ENCODE peak calls at places on chromosomes 12 and 14, in eight cellular contexts. N, I, V, J, O, M, Q and F are unnamed samples.

GRCh38 chr12:109393437-109394345 is 46.0 kb downstream of the MYO1H start:
- DNase-seq in M (peak), I (peak), J (no peak), Q (no peak), V (no peak), N (no peak), O (peak), F (peak)

GRCh38 chr12:14564336-14564959 is 3.2 kb downstream of the PLBD1 start:
- DNase-seq in Q (no peak), V (no peak), N (no peak), M (no peak), J (no peak), O (no peak), I (no peak), F (no peak)

GRCh38 chr14:102540310-102541028 is 30.9 kb upstream of the ANKRD9 start:
- DNase-seq in V (no peak), I (peak), O (no peak), N (no peak), M (peak), Q (no peak), J (no peak), F (peak)

GRCh38 chr12:110896559-110896958 is 23.8 kb downstream of the MYL2 start:
- DNase-seq in M (no peak), J (no peak), Q (no peak), V (no peak), N (no peak), I (no peak), O (no peak), F (no peak)

GRCh38 chr14:77302926-77303325 is 17.8 kb downstream of the POMT2 start:
- DNase-seq in J (no peak), I (no peak), M (no peak), N (no peak), O (peak), V (no peak), Q (no peak), F (peak)

GRCh38 chr14:84988391-84988790 is 541.6 kb upstream of the FLRT2 start:
- DNase-seq in I (peak), Q (no peak), V (no peak), M (no peak), J (no peak), N (no peak), O (no peak), F (no peak)

GRCh38 chr14:50018236-50019210 is 97.8 kb downstream of the VCPKMT start:
- DNase-seq in M (no peak), Q (peak), V (no peak), I (no peak), N (no peak), O (no peak), J (no peak), F (no peak)

GRCh38 chr12:68375701-68376469 is 43.7 kb upstream of the MDM1 start:
- DNase-seq in V (no peak), O (no peak), Q (no peak), N (no peak), M (no peak), J (no peak), I (no peak), F (no peak)

GRCh38 chr12:3658327-3659163 is 94.4 kb downstream of the CRACR2A start:
- DNase-seq in N (no peak), J (peak), V (no peak), M (no peak), O (peak), I (peak), Q (no peak), F (peak)

GRCh38 chr14:70909788-70910614 is 2.7 kb downstream of the PCNX1 start:
- DNase-seq in V (no peak), J (no peak), O (peak), N (no peak), Q (no peak), I (peak), M (no peak), F (no peak)

GRCh38 chr12:40376533-40377267 is 151.9 kb downstream of the LRRK2 start:
- DNase-seq in J (no peak), I (no peak), O (peak), Q (no peak), N (no peak), M (no peak), V (no peak), F (no peak)

GRCh38 chr14:102806447-102806846 is 29.2 kb downstream of the TRAF3 start:
- DNase-seq in I (no peak), O (no peak), M (no peak), V (no peak), Q (no peak), N (no peak), J (no peak), F (no peak)

GRCh38 chr14:92501891-92502351 is 11.7 kb upstream of the RIN3 start:
- DNase-seq in J (no peak), I (no peak), M (no peak), O (no peak), N (no peak), V (no peak), Q (no peak), F (peak)

GRCh38 chr14:61678966-61679365 is 16.3 kb upstream of the HIF1A start:
- DNase-seq in O (no peak), N (no peak), Q (no peak), I (no peak), V (no peak), J (no peak), M (no peak), F (no peak)

GRCh38 chr14:95460647-95461478 is 55.6 kb downstream of the SYNE3 start:
- DNase-seq in Q (no peak), M (peak), V (no peak), J (no peak), O (no peak), N (no peak), I (peak), F (peak)

GRCh38 chr14:82447586-82447985 is 913.9 kb upstream of the SEL1L start:
- DNase-seq in O (no peak), V (no peak), M (no peak), N (no peak), J (no peak), Q (no peak), I (peak), F (no peak)

GRCh38 chr14:83164016-83164415 is 1630.4 kb upstream of the SEL1L start:
- DNase-seq in O (no peak), I (no peak), J (no peak), M (peak), N (no peak), Q (no peak), V (no peak), F (peak)

GRCh38 chr14:54564071-54564798 is 2.7 kb upstream of the SAMD4A start:
- DNase-seq in O (peak), J (no peak), V (no peak), M (no peak), I (peak), Q (no peak), N (no peak), F (peak)

GRCh38 chr14:24137529-24138395 is 1.8 kb downstream of the PSME1 start:
- DNase-seq in I (no peak), V (no peak), J (no peak), N (no peak), M (no peak), Q (no peak), O (no peak), F (no peak)

GRCh38 chr12:3201741-3202500 is 124.7 kb downstream of the TSPAN9 start:
- DNase-seq in I (no peak), J (no peak), V (no peak), Q (peak), N (no peak), O (no peak), M (no peak), F (no peak)

GRCh38 chr14:73467377-73467776 is 9.0 kb upstream of the NUMB start:
- DNase-seq in J (no peak), N (peak), I (no peak), M (no peak), O (no peak), Q (peak), V (no peak), F (peak)

GRCh38 chr14:58245562-58245961 is 919 bp downstream of the PSMA3 start:
- DNase-seq in N (no peak), V (no peak), Q (no peak), O (no peak), J (no peak), M (no peak), I (no peak), F (no peak)

GRCh38 chr12:122958198-122958888 is 7.9 kb downstream of the ABCB9 start:
- DNase-seq in I (no peak), Q (no peak), O (no peak), N (no peak), J (no peak), V (no peak), M (no peak), F (peak)

GRCh38 chr14:26993541-26993940 is 395.7 kb upstream of the NOVA1 start:
- DNase-seq in Q (no peak), M (no peak), V (no peak), J (no peak), O (no peak), N (no peak), I (no peak), F (no peak)

GRCh38 chr14:61765225-61765943 is 3.2 kb downstream of the SNAPC1 start:
- DNase-seq in V (no peak), N (no peak), M (no peak), I (peak), O (no peak), Q (no peak), J (no peak), F (no peak)

GRCh38 chr12:75446857-75447256 is 33.7 kb upstream of the GLIPR1 start:
- DNase-seq in V (no peak), M (peak), Q (no peak), I (no peak), J (no peak), O (no peak), N (no peak), F (peak)

GRCh38 chr12:57242329-57242690 is 8.7 kb downstream of the STAC3 start:
- DNase-seq in O (no peak), N (peak), V (no peak), I (no peak), J (peak), Q (peak), M (no peak), F (no peak)

GRCh38 chr12:57241556-57242310 is 9.3 kb downstream of the STAC3 start:
- DNase-seq in I (no peak), O (no peak), Q (no peak), V (no peak), M (no peak), J (no peak), N (peak), F (no peak)

GRCh38 chr12:57240069-57240921 is 10.7 kb downstream of the STAC3 start:
- DNase-seq in M (no peak), J (no peak), Q (no peak), N (peak), I (peak), V (no peak), O (peak), F (peak)

GRCh38 chr12:57239587-57240068 is 10.1 kb downstream of the SHMT2 start:
- DNase-seq in O (no peak), N (no peak), J (no peak), I (no peak), V (no peak), Q (no peak), M (no peak), F (no peak)

DNA sequence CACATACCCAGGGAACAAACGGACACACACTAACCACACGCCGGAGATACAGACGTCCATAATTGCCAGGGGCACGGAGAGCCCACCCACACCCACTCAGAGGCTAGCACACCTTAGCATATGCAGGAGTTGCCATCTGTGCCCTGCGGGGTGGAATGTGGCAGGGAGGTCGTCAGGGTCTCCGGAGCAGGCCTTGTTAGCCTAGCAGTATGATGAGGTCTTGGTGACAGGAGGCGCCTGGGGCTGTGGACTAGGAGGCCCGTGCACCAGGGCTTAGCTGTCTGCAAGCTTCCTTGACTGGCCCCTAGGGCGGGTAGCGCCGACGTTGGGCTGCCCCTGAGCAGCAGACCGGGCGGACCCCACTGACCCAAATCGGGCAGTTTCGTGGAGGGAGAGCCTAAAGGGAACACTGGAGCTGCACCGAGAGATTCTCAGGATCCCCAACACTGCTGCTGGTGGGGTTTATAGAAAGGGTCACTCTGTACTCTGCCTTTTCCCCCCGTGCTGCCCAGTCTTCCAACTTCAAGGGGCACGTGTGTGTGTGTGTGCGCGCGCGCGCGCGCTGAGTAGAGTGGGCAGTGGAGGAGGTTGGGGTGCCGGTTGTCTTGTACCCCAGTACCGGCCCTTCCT is 9.9 kb downstream of the STAC3 start:
- DNase-seq in Q (no peak), N (peak), J (no peak), V (no peak), M (no peak), O (no peak), I (no peak), F (no peak)
- H3K4me3 ChIP-seq in Q (peak), N (no peak), J (peak), V (no peak), M (peak), O (no peak), I (peak), F (peak)

GRCh38 chr12:80411787-80412186 is 32.2 kb upstream of the PTPRQ start:
- DNase-seq in O (peak), I (no peak), J (no peak), N (no peak), M (no peak), Q (no peak), V (no peak), F (no peak)

GRCh38 chr12:80412343-80412953 is 31.6 kb upstream of the PTPRQ start:
- DNase-seq in V (no peak), N (no peak), O (peak), J (no peak), M (peak), Q (no peak), I (peak), F (peak)

DNA sequence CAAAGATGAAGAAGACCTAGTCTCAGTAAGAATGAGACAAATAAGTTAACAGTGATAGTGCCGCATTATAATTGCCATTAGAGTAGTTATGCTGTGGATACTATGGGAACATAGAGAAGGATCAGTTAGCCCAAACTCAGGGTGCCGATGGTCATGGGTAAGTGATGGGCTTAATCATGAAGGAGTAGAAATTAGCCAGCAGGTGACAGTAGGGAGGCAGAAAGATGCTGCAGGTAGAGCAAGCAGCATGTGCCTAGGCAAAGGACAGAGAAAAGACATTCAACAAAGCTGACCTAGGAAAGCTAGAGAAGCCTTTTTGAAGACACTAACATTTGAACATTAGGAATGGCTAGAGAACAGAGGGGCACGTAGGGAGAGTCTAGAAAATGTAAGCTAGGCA is 30.6 kb upstream of the PTPRQ start:
- DNase-seq in J (no peak), V (no peak), O (no peak), Q (no peak), N (no peak), I (no peak), M (no peak), F (no peak)
- TF ChIP-seq CTCF in J (no peak), V (no peak), O (no peak), Q (no peak), N (no peak), I (no peak), M (no peak), F (no peak)

DNA sequence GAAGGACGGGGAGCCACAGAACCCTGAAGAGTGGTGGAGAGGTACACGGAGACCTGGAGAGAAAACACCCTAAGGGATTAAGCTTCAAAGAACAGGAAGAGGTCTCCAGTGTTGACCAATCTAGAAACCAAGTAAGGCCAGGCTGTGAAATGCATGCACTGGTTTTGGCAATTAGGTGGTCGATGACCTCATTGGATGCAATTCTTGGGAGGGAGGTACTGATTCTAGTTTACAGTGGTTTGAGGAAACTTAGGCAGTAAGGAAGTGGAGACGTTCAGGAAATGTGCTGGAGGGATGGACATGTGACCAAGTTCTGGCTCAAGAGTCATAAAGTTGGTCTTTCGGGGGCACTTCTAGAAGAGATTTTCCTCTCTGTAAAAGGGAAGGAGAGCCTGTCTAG is 91.3 kb upstream of the CEP83 start:
- DNase-seq in O (peak), J (no peak), N (no peak), I (no peak), Q (no peak), M (no peak), V (no peak), F (peak)
- H3K4me3 ChIP-seq in O (no peak), J (no peak), N (no peak), I (no peak), Q (no peak), M (no peak), V (no peak), F (no peak)

GRCh38 chr14:90193925-90194324 is 62.4 kb upstream of the PSMC1 start:
- DNase-seq in O (peak), M (no peak), I (peak), N (no peak), Q (no peak), V (no peak), J (no peak), F (peak)
- TF ChIP-seq CTCF in O (peak), M (peak), I (peak), N (peak), Q (no peak), V (no peak), J (peak), F (peak)

DNA sequence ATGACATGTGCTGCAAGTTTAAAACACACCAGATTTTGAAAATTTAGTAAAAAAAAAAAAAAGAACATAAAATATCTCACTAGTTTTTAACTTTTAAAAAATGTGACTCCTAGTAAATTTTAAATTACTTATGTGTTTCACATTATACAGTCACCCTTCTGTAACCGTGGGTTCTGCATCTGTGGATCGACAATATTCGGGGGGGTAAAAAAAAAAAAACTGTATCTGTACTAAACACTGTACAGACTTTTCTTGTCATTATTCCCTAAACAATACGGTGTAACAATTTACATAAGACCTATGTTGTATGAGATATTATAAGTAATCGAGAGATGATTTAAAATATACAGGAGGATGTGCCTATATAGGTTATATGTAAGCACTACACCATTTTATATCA is 3.2 kb downstream of the DDX24 start:
- DNase-seq in Q (no peak), O (no peak), J (no peak), N (no peak), M (no peak), I (no peak), V (no peak), F (no peak)
- H3K4me3 ChIP-seq in Q (peak), O (no peak), J (peak), N (no peak), M (no peak), I (no peak), V (no peak), F (no peak)

GRCh38 chr12:120453977-120454376 is 7.7 kb downstream of the GATC start:
- DNase-seq in M (no peak), O (peak), V (no peak), I (peak), N (no peak), Q (no peak), J (no peak), F (peak)

GRCh38 chr12:120453060-120453761 is 7.0 kb downstream of the GATC start:
- DNase-seq in M (no peak), N (no peak), I (no peak), J (no peak), Q (no peak), O (no peak), V (no peak), F (no peak)

GRCh38 chr12:120455302-120455701 is 9.1 kb downstream of the GATC start:
- DNase-seq in M (no peak), N (no peak), O (no peak), V (no peak), I (no peak), Q (no peak), J (no peak), F (no peak)

GRCh38 chr12:120460157-120460556 is 9.4 kb downstream of the SRSF9 start:
- DNase-seq in V (no peak), I (no peak), M (no peak), J (no peak), Q (no peak), N (no peak), O (no peak), F (no peak)

GRCh38 chr12:120457133-120457532 is 10.9 kb downstream of the GATC start:
- DNase-seq in I (no peak), O (peak), M (no peak), V (no peak), J (no peak), Q (no peak), N (no peak), F (peak)
- TF ChIP-seq CTCF in I (peak), O (peak), M (peak), V (no peak), J (peak), Q (no peak), N (no peak), F (peak)

GRCh38 chr14:22174412-22174811 is 414.6 kb downstream of the DAD1 start:
- DNase-seq in Q (no peak), V (no peak), J (no peak), I (no peak), M (no peak), N (no peak), O (no peak), F (no peak)

GRCh38 chr14:22179190-22179589 is 409.8 kb downstream of the DAD1 start:
- DNase-seq in O (no peak), J (no peak), V (no peak), Q (no peak), M (no peak), N (no peak), I (no peak), F (no peak)

GRCh38 chr14:22177870-22178269 is 411.2 kb downstream of the DAD1 start:
- DNase-seq in J (no peak), I (no peak), O (peak), V (no peak), Q (no peak), M (no peak), N (no peak), F (no peak)

GRCh38 chr14:22178330-22178981 is 410.6 kb downstream of the DAD1 start:
- DNase-seq in M (no peak), N (no peak), Q (no peak), J (no peak), I (no peak), O (no peak), V (no peak), F (no peak)

DNA sequence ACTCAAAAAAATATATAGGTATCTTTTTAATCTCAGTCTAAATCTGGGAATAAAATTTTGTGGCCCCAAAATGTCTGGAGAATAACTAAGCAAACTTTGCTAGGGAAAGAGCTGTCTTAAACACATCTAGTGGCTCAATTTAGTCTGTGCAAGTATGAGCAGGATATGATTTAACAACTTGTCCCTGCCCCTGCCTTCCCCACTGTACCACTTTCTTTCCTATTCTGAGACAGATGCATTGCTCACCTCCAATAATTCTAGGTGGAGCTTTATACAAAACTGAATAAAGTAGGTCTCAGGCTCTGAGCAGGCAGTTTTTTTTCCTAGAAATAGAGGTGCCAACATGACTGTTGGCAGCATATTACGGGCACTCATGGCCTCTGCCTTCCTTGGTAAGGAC is 412.1 kb downstream of the DAD1 start:
- DNase-seq in J (no peak), V (no peak), I (no peak), Q (no peak), M (no peak), N (no peak), O (no peak), F (no peak)
- H3K4me3 ChIP-seq in J (no peak), V (no peak), I (no peak), Q (no peak), M (no peak), N (no peak), O (no peak), F (no peak)